ENCODE peak calls at places on chromosomes 1 and 21, in eight cellular contexts. K is lung, H is psoas muscle, P is fibroblast of lung, A is Panc1, W is right cardiac atrium, X is testis, V is SJSA1. R is an unnamed sample. For H3K9me3, the result is how much of the 10 kb centered on the place peaks cover.

GRCh38 chr1:176110203-176110602 is 96.9 kb downstream of the COP1 start:
- DNase-seq in A (no peak), W (no peak), K (no peak), X (no peak), P (peak), V (no peak), H (no peak), R (no peak)

GRCh38 chr1:226722901-226723639 is 16.0 kb downstream of the ITPKB start:
- DNase-seq in P (no peak), K (no peak), H (no peak), A (no peak), V (no peak), W (no peak), X (no peak), R (no peak)

GRCh38 chr1:56249244-56249643 is 330.1 kb downstream of the PLPP3 start:
- DNase-seq in K (no peak), P (no peak), X (no peak), A (no peak), W (peak), V (no peak), H (no peak), R (no peak)

GRCh38 chr1:188825471-188825870 is 1652.2 kb downstream of the BRINP3 start:
- DNase-seq in W (no peak), P (no peak), X (no peak), K (no peak), H (no peak), V (no peak), A (no peak), R (no peak)

GRCh38 chr1:69090752-69091151 is 477.0 kb upstream of the LRRC7 start:
- DNase-seq in K (no peak), W (no peak), V (no peak), A (no peak), P (no peak), X (no peak), H (no peak), R (no peak)

GRCh38 chr1:84913025-84913892 is 20.3 kb upstream of the LPAR3 start:
- DNase-seq in H (no peak), P (peak), V (no peak), W (no peak), K (no peak), A (no peak), X (no peak), R (no peak)

GRCh38 chr1:33387512-33388079 is 43.3 kb downstream of the PHC2 start:
- DNase-seq in H (no peak), W (no peak), A (no peak), V (no peak), X (no peak), K (no peak), P (peak), R (no peak)

GRCh38 chr1:10657080-10657847 is 139.2 kb downstream of the CASZ1 start:
- DNase-seq in K (no peak), A (no peak), H (no peak), V (no peak), W (no peak), P (no peak), X (no peak), R (no peak)

GRCh38 chr1:111236806-111237205 is 9.3 kb downstream of the CHI3L2 start:
- DNase-seq in X (no peak), V (no peak), P (no peak), H (no peak), A (no peak), W (no peak), K (no peak), R (no peak)

GRCh38 chr1:114669562-114670082 is at the start of gene DENND2C:
- DNase-seq in K (no peak), A (no peak), W (no peak), V (peak), P (no peak), H (no peak), X (no peak), R (no peak)

GRCh38 chr1:12708956-12709555 is 6.9 kb upstream of the AADACL3 start:
- DNase-seq in W (no peak), V (no peak), K (no peak), X (no peak), A (no peak), P (no peak), H (no peak), R (no peak)

GRCh38 chr1:106944721-106945120 is 111.8 kb upstream of the PRMT6 start:
- DNase-seq in V (no peak), X (no peak), W (no peak), K (no peak), H (no peak), A (no peak), P (no peak), R (no peak)

GRCh38 chr1:51119331-51119730 is 17.3 kb downstream of the C1orf185 start:
- DNase-seq in A (no peak), W (no peak), V (no peak), K (no peak), P (no peak), H (no peak), X (no peak), R (no peak)

GRCh38 chr1:61183471-61184034 is 101.2 kb downstream of the NFIA start:
- DNase-seq in P (peak), A (no peak), K (peak), V (peak), X (peak), W (peak), H (no peak), R (peak)

GRCh38 chr21:39454949-39455668 is 3.3 kb downstream of the SH3BGR start:
- DNase-seq in W (peak), K (no peak), X (no peak), P (no peak), A (no peak), V (no peak), H (no peak), R (peak)

GRCh38 chr21:39451332-39452206 is at the start of gene SH3BGR:
- DNase-seq in A (no peak), V (peak), H (peak), W (peak), K (peak), P (peak), X (peak), R (peak)

GRCh38 chr21:39452965-39453332 is 1.2 kb downstream of the SH3BGR start:
- DNase-seq in X (no peak), V (no peak), P (no peak), W (no peak), A (no peak), K (no peak), H (peak), R (no peak)

GRCh38 chr21:39452207-39452964 is 616 bp downstream of the SH3BGR start:
- DNase-seq in X (no peak), A (peak), W (no peak), P (peak), V (peak), H (no peak), K (no peak), R (no peak)

DNA sequence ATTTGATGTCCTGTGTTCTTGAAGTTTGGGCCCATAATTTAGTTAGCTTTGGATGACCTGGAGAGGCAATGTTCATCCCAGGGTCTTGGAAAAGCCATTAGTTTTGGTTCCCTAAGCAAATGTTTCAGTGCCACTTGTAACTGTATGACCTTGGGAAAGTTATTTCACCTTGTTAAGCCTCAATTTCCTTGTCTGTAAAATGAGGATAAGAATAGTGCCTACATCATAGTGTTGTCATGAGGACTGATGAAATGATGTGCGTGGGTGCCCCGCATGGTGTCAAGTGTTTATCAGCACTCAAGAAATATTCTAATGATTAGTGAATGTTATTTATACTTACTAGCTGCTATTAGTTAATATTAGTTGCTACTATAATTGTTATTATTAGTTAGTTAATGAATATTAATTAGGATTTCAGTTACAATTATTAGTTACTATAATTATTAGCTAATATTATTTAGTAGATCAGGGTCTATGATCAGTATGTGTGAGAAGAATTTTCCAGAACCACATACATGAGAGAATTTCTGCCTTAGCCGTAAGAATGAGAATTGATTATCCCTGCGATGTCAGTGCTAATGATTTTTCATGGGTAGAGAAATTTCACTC is 1.9 kb downstream of the SH3BGR start:
- DNase-seq in W (no peak), P (no peak), H (no peak), A (no peak), X (no peak), V (no peak), K (no peak), R (no peak)
- H3K4me3 ChIP-seq in W (peak), P (no peak), H (peak), A (no peak), X (no peak), V (no peak), K (no peak), R (peak)

GRCh38 chr21:44419679-44420078 is 35.6 kb upstream of the LRRC3 start:
- DNase-seq in P (no peak), W (no peak), X (no peak), V (no peak), A (no peak), K (no peak), H (no peak), R (no peak)
- H3K9me3 ChIP-seq in P (under half), W (under half), X (under half), V (under half), A (under half), K (under half), H (under half), R (under half)

GRCh38 chr1:155978973-155979429 is 654 bp upstream of the ARHGEF2 start:
- DNase-seq in P (no peak), W (peak), H (no peak), K (no peak), X (no peak), A (no peak), V (no peak), R (no peak)
- H3K4me3 ChIP-seq in P (peak), W (peak), H (peak), K (peak), X (peak), A (peak), V (peak), R (peak)

DNA sequence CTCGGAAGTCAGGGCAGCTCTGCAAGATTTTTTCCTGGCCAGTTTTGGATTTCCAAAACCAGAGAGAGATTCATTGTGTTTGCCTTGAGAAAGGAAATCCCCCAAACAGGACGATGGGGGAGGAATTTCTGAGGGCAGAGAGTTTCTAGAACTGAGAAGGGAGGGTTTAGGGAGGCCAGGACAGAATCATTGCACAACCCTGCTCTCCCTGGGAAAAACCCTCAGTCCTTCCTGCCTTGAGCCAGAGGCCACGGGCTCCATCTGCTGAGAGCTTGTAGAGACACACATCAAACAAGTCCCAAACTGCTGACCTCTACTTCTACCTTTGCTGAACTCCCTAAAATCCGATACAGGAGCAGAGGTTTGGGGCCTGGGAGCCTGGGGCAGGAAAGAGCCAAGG is 99.7 kb downstream of the NMNAT2 start:
- DNase-seq in P (peak), A (peak), V (peak), X (peak), K (peak), H (peak), W (peak), R (peak)
- H3K9me3 ChIP-seq in P (under half), A (under half), V (under half), X (under half), K (under half), H (under half), W (under half), R (under half)

GRCh38 chr1:78054559-78054958 is 8.8 kb downstream of the GIPC2 start:
- DNase-seq in H (no peak), X (no peak), K (no peak), A (no peak), P (peak), V (no peak), W (no peak), R (no peak)
- H3K4me3 ChIP-seq in H (no peak), X (no peak), K (no peak), A (no peak), P (no peak), V (no peak), W (no peak), R (no peak)

GRCh38 chr21:10521091-10521598 is at the start of gene TPTE:
- DNase-seq in H (no peak), P (no peak), A (no peak), X (peak), W (peak), V (no peak), K (no peak), R (no peak)
- H3K9me3 ChIP-seq in H (under half), P (under half), A (under half), X (under half), W (under half), V (under half), K (under half), R (under half)

DNA sequence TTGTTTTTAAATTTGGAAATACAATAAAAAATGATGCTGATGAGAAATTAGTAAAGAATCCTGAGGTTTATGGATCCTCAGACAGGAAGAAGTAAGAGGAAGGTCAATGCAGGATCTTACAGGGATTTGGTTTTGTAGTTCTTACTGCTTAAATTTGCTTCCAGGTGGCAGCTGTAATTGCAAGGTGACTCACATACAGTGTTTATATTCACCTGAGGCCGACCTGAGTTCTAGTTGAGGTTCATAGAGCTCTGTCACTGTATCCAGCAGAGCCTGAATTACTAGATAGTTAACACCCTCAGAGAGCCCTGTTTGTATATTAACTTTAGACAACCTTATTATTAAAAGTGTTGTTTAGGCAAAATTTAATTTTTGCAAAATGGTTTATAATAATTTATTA is 1.4 kb upstream of the WDR26 start:
- DNase-seq in X (no peak), A (no peak), P (no peak), H (no peak), W (no peak), K (no peak), V (no peak), R (no peak)
- H3K4me3 ChIP-seq in X (no peak), A (peak), P (no peak), H (peak), W (no peak), K (no peak), V (no peak), R (no peak)

GRCh38 chr1:228530951-228531731 is 44.0 kb downstream of the RNF187 start:
- DNase-seq in X (no peak), A (no peak), W (no peak), K (no peak), H (no peak), P (no peak), V (no peak), R (no peak)
- H3K9me3 ChIP-seq in X (under half), A (under half), W (under half), K (under half), H (under half), P (under half), V (under half), R (under half)

DNA sequence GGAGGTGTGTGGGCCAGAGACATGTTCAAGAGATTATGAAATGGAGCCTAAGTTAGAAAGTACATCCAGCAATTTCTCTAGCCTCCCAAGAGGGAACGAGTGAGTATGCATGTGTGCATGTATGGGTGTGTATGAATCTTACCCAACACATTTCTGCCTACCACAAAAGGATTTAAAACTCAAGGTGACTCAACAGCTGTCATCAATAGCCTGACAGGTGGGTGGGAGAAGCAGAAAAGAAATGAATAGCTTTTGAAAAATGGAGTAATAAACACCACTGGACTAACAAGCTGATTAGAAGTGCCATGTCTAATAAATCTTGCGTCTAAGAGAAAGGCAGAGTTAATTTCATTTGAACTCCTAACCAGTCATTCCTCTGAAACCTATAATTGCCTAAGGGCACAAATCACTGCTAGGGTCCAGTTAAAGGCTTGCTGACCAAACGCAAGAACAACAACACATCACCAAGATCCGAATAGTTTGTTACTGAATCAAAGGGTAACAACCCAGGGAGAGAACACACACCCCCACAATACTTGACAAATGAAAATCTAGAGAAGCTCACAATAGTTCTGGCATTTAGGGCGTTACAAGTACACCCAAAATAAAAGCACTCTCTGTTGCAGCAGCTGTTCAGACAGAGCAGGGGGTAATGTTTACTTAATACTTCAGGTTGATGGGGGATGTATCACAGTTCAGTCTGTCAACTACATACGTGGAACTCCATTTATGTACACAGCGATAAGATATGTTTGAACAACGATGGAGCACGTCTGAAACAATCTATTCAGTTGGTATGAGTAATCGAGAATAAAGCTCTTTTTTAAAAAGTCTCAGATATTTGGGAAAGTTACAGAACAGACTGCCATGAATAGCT is 1.4 kb downstream of the KIAA0319L start:
- DNase-seq in K (no peak), W (no peak), P (peak), H (no peak), X (no peak), A (no peak), V (no peak), R (no peak)
- H3K4me3 ChIP-seq in K (no peak), W (peak), P (peak), H (peak), X (no peak), A (peak), V (peak), R (no peak)

DNA sequence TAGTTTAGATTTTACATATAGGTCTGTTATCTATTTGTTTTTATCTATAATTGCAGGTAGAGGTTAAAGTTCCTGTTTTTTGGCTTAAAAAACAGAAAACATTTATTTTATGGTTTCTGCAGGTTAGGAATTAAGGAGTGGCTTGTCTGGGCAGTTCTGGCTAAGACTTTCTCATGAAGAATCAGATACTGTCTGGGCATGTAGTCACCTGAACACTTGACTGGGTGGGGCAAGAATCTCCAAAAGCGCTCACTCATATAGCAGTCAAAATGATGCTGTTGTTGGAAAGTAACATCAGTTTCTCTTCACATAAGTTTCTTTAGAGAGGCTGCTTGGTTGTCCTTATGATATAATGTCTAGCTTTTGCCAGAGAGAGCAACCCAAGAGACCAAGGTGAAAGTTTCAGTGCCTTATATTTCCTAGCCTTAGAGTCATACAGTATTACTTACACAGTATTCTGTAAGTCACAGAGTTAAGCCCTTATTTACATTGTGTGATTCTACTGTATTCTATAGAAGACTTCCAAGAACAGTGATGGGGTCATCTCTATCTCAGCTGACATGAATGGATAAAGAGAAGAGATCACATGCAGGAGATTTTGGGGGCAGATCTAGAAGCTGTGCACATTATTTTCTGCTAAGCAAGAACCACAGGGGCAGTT is 125.4 kb upstream of the GPR52 start:
- DNase-seq in W (no peak), H (no peak), X (no peak), P (no peak), V (no peak), A (no peak), K (no peak), R (no peak)
- H3K9me3 ChIP-seq in W (under half), H (under half), X (under half), P (under half), V (under half), A (half or more), K (under half), R (half or more)

R was measured in heart right ventricle.